ENCODE peak calls at places on chromosomes 6 and 20, in six cellular contexts. X is breast epithelium, R is DMS53, D is anterior cingulate cortex, M is GM04504, J is head of caudate nucleus. U is an unnamed sample.

GRCh38 chr6:2957696-2958330 is 13.6 kb downstream of the SERPINB6 start:
- DNase-seq in X (no peak), R (no peak), D (no peak), M (no peak), J (no peak), U (no peak)

GRCh38 chr20:57877995-57878394 is 168.2 kb upstream of the PMEPA1 start:
- DNase-seq in X (no peak), R (no peak), D (no peak), M (no peak), J (no peak), U (no peak)

GRCh38 chr20:37934634-37935010 is 31.7 kb downstream of the VSTM2L start:
- DNase-seq in X (no peak), R (no peak), D (no peak), M (no peak), J (no peak), U (no peak)

GRCh38 chr20:3744806-3745685 is 12.6 kb downstream of the HSPA12B start:
- DNase-seq in X (no peak), R (peak), D (peak), M (no peak), J (peak), U (no peak)

GRCh38 chr6:72620866-72621242 is 1.0 kb upstream of the KCNQ5 start:
- DNase-seq in X (no peak), R (peak), D (no peak), M (no peak), J (peak), U (no peak)

GRCh38 chr6:150004101-150004782 is 21.1 kb downstream of the RAET1L start:
- DNase-seq in X (no peak), R (no peak), D (no peak), M (no peak), J (no peak), U (peak)

GRCh38 chr6:136225496-136225895 is 24.6 kb downstream of the MTFR2 start:
- DNase-seq in X (no peak), R (peak), D (no peak), M (no peak), J (no peak), U (no peak)

GRCh38 chr6:37283786-37284185 is 25.8 kb upstream of the TMEM217 start:
- DNase-seq in X (no peak), R (no peak), D (peak), M (no peak), J (peak), U (no peak)

GRCh38 chr6:145903356-145904102 is 60.6 kb downstream of the SHPRH start:
- DNase-seq in X (no peak), R (peak), D (no peak), M (no peak), J (no peak), U (no peak)

GRCh38 chr6:131205891-131206290 is 70.6 kb downstream of the AKAP7 start:
- DNase-seq in X (no peak), R (no peak), D (no peak), M (no peak), J (no peak), U (no peak)

GRCh38 chr6:145836170-145836569 is 21.6 kb upstream of the FBXO30 start:
- DNase-seq in X (no peak), R (no peak), D (no peak), M (peak), J (no peak), U (no peak)

GRCh38 chr20:11324990-11325389 is 592.7 kb upstream of the BTBD3 start:
- DNase-seq in X (no peak), R (no peak), D (no peak), M (no peak), J (no peak), U (no peak)

GRCh38 chr6:92023410-92023940 is 1395.9 kb downstream of the EPHA7 start:
- DNase-seq in X (no peak), R (peak), D (no peak), M (no peak), J (no peak), U (no peak)

GRCh38 chr6:140105857-140106256 is 731.4 kb upstream of the CITED2 start:
- DNase-seq in X (no peak), R (peak), D (no peak), M (no peak), J (no peak), U (no peak)

U was measured in mesothelial cell of epicardium.